ENCODE peak calls at places on chromosomes 6 and 20, in four cellular contexts. J, S, U and Y are unnamed samples.

GRCh38 chr6:112592159-112592558 is 245.0 kb downstream of the RFPL4B start:
- DNase-seq in J (no peak), U (no peak), S (no peak), Y (no peak)

GRCh38 chr20:62536731-62537401 is 61.1 kb upstream of the GATA5 start:
- DNase-seq in U (no peak), J (no peak), S (no peak), Y (no peak)

GRCh38 chr6:70133246-70133645 is 169.6 kb downstream of the COL9A1 start:
- DNase-seq in S (no peak), U (no peak), J (peak; percentile 22), Y (no peak)

GRCh38 chr20:50244352-50245149 is 53.9 kb downstream of the CEBPB start:
- DNase-seq in J (no peak), S (no peak), U (no peak), Y (no peak)

GRCh38 chr6:53795254-53795701 is 473 bp downstream of the LRRC1 start:
- DNase-seq in U (no peak), J (no peak), S (peak; percentile 29), Y (no peak)

GRCh38 chr20:31712564-31713311 is 9.9 kb downstream of the BCL2L1 start:
- DNase-seq in J (no peak), S (peak; percentile 96), U (peak; percentile 40), Y (no peak)

GRCh38 chr20:42530855-42531674 is 658.6 kb downstream of the PTPRT start:
- DNase-seq in S (no peak), J (peak; percentile 39), U (no peak), Y (peak; percentile 32)

GRCh38 chr20:24698706-24699206 is 229.3 kb downstream of the SYNDIG1 start:
- DNase-seq in S (no peak), J (no peak), U (no peak), Y (no peak)

GRCh38 chr20:56801991-56802740 is 173.1 kb downstream of the TFAP2C start:
- DNase-seq in J (no peak), S (no peak), U (no peak), Y (no peak)

GRCh38 chr6:110874880-110875547 is 429 bp downstream of the AMD1 start:
- DNase-seq in S (peak; percentile 25), J (peak; percentile 60), U (no peak), Y (peak; percentile 35)

GRCh38 chr6:166617359-166617758 is 9.7 kb downstream of the RPS6KA2 start:
- DNase-seq in J (no peak), S (no peak), U (no peak), Y (no peak)

GRCh38 chr6:133837801-133838349 is 51.0 kb upstream of the TCF21 start:
- DNase-seq in J (peak; percentile 53), S (peak; percentile 33), U (peak; percentile 51), Y (peak; percentile 50)

GRCh38 chr6:161110380-161110779 is 118.8 kb downstream of the MAP3K4 start:
- DNase-seq in J (no peak), U (no peak), S (no peak), Y (no peak)

GRCh38 chr6:121504227-121504626 is 68.8 kb downstream of the GJA1 start:
- DNase-seq in S (peak; percentile 58), J (no peak), U (no peak), Y (no peak)

GRCh38 chr20:18851556-18852098 is 38.0 kb downstream of the SCP2D1 start:
- DNase-seq in U (no peak), J (no peak), S (no peak), Y (no peak)

GRCh38 chr6:130906736-130907381 is 79.7 kb downstream of the SMLR1 start:
- DNase-seq in S (no peak), J (peak; percentile 16), U (no peak), Y (no peak)

GRCh38 chr20:25389381-25389857 is 1.2 kb downstream of the ABHD12 start:
- DNase-seq in S (no peak), U (no peak), J (peak; percentile 42), Y (no peak)

GRCh38 chr20:62362991-62363919 is 3.9 kb downstream of the LAMA5 start:
- DNase-seq in U (no peak), S (peak; percentile 8), J (no peak), Y (no peak)

GRCh38 chr20:2986466-2986865 is 57.0 kb upstream of the GNRH2 start:
- DNase-seq in S (no peak), U (no peak), J (peak; percentile 9), Y (no peak)

GRCh38 chr6:152356659-152357058 is 280.5 kb downstream of the SYNE1 start:
- DNase-seq in J (peak; percentile 44), U (no peak), S (no peak), Y (peak; percentile 30)

GRCh38 chr6:135830452-135830851 is 21.0 kb upstream of the PDE7B start:
- DNase-seq in S (no peak), U (no peak), J (no peak), Y (no peak)

GRCh38 chr6:43992783-43993505 is 134.3 kb downstream of the MRPL14 start:
- DNase-seq in U (no peak), J (no peak), S (no peak), Y (no peak)

GRCh38 chr20:38127011-38127621 is 38.0 kb downstream of the TGM2 start:
- DNase-seq in J (no peak), S (no peak), U (no peak), Y (no peak)

GRCh38 chr20:38076548-38076947 is 43.0 kb downstream of the RPRD1B start:
- DNase-seq in U (no peak), S (no peak), J (peak; percentile 35), Y (peak; percentile 14)

GRCh38 chr20:35576816-35577215 is 34.9 kb downstream of the ERGIC3 start:
- DNase-seq in U (no peak), J (no peak), S (no peak), Y (no peak)

GRCh38 chr6:4509506-4509905 is 266.7 kb upstream of the CDYL start:
- DNase-seq in S (no peak), J (no peak), U (no peak), Y (no peak)

GRCh38 chr6:53294095-53294494 is 54.7 kb downstream of the ELOVL5 start:
- DNase-seq in S (no peak), J (no peak), U (no peak), Y (no peak)

GRCh38 chr6:109240370-109241084 is 141.7 kb downstream of the CD164 start:
- DNase-seq in S (no peak), U (no peak), J (no peak), Y (no peak)

GRCh38 chr20:29326376-29327070 is 1930.9 kb upstream of the DEFB115 start:
- DNase-seq in U (no peak), J (no peak), S (no peak), Y (no peak)

GRCh38 chr20:30811896-30812671 is 445.4 kb upstream of the DEFB115 start:
- DNase-seq in J (peak; percentile 66), U (no peak), S (no peak), Y (peak; percentile 45)

GRCh38 chr20:46088409-46089075 is 1.2 kb downstream of the NCOA5 start:
- DNase-seq in J (peak; percentile 53), S (no peak), U (no peak), Y (no peak)

GRCh38 chr6:34390531-34391013 is 1.9 kb downstream of the NUDT3 start:
- DNase-seq in U (no peak), J (no peak), S (no peak), Y (no peak)

DNA sequence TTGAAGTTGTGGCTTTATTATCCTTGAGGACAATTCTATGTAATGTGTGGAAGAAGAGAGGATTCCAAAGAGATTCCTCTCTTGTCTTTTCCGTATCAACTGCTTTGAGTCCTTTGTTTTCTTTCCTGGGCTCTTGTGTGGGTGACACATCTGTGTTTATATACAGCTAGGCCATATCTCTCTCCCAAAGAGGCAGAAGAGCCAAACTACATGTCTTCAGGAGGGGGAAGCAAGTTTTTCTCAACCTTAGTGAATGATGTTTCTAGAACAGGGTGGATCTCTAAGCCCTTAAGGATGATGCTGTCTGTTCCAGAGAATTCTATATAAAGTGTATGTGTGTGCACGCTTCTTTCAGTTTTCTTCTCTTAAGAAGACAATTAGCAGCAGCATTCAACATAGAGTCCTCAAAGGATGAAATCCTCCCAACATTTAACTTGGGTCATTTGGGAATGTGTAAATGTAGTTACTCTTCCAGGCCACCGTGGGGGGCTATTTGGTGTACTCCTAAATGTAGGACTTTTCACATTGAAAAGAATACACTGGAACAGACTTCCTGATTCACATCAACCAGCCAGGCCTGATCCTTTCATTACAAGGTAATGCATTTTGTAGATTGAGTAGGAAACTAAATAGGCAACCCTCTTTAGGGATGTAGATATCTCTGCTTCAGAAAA is 92.8 kb upstream of the EEF1E1 start:
- DNase-seq in J (no peak), S (no peak), U (no peak), Y (no peak)
- TF ChIP-seq CTCF in J (no peak), S (no peak), U (no peak), Y (no peak)

GRCh38 chr20:48187891-48188290 is 402.6 kb upstream of the SULF2 start:
- DNase-seq in U (no peak), S (no peak), J (no peak), Y (no peak)

GRCh38 chr20:48191200-48191599 is 405.9 kb upstream of the SULF2 start:
- DNase-seq in U (no peak), J (no peak), S (no peak), Y (no peak)

GRCh38 chr20:48186915-48187314 is 401.6 kb upstream of the SULF2 start:
- DNase-seq in U (no peak), J (no peak), S (no peak), Y (no peak)

GRCh38 chr20:48190757-48191156 is 405.5 kb upstream of the SULF2 start:
- DNase-seq in S (no peak), U (no peak), J (no peak), Y (no peak)

GRCh38 chr20:48189177-48189576 is 403.9 kb upstream of the SULF2 start:
- DNase-seq in S (peak; percentile 34), U (no peak), J (peak; percentile 25), Y (peak; percentile 37)
- TF ChIP-seq CTCF in S (peak; percentile 53), U (no peak), J (peak; percentile 30), Y (peak; percentile 10)

DNA sequence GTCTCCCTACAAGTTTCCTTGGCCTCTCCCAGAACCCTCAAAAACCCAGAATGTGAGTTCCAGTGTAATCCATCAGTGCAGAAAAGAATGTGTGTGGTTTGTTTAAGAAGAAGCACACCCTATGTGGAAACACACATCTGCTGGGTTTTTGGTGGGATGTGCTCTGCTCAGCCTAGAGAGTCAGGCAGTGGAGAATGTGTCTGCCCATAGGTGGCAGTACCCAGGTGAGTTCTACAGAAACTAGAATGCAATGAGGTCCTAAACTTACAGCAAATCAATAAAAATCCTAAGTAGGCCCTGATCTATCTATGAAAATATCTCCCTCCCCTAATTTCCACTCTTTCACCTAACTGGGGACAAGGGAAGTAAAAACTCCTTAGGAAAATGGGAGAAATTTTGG is 437.3 kb downstream of the DHX35 start:
- DNase-seq in S (no peak), J (no peak), U (no peak), Y (no peak)
- TF ChIP-seq CTCF in S (no peak), J (no peak), U (no peak), Y (no peak)

GRCh38 chr6:28383235-28384142 is 16.1 kb downstream of the ZSCAN12 start:
- DNase-seq in J (peak; percentile 86), S (peak; percentile 76), U (peak; percentile 61), Y (peak; percentile 75)
- TF ChIP-seq CTCF in J (peak; percentile 28), S (peak; percentile 56), U (no peak), Y (peak; percentile 5)

DNA sequence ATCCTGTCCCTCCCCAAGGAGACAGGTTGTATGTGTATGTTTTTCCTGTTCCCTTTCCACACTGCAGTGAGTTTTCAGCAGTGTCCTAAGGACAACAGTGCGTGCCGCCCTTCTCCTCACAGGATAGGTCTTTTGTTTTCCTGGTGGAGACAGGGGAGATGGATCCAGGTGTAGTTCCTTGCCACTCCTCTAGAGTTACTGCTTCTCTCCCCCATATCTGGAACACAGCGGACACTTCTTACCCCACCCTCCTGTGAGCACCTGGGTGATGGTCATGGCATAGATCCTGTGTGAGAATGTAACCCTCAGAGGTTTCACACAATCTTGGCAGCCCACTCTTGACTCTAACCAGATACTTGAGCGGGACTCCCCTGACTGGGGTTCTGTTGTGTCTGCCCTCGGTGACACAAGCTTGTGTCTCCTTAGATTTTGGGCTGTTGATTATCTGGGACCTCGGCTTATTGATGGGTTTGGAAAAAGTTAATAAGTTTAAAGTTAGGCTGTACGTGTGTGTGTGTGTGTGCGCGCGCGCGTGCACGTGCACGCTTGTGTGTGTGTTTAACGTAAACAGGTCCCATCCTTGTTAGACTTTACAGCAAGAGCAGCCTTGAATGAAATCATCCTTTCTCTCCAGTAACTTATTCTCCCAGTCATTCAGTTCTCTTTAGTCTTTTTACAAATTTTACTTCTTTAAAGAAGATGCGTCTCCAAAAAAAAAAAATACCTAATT is 131.3 kb upstream of the EDN1 start:
- DNase-seq in J (no peak), S (no peak), U (no peak), Y (no peak)
- TF ChIP-seq CTCF in J (peak; percentile 15), S (no peak), U (no peak), Y (no peak)